ENCODE peak calls at places on chromosomes 4 and X, in five cellular contexts. I is SW 1271; T is omental fat pad; A is stimulated activated CD8-positive, alpha-beta memory T cell treated with anti-CD3 and anti-CD28 coated beads, Interleukin-4, amount 100 ng/mL, for 24 hours; J is astrocyte of the spinal cord. K is an unnamed sample.

GRCh38 chrX:132023896-132024386 is 839 bp downstream of the STK26 start:
- DNase-seq in T (no peak), I (no peak), A (peak), J (no peak), K (no peak)

GRCh38 chr4:112515278-112516075 is 503 bp downstream of the NEUROG2 start:
- DNase-seq in T (no peak), J (no peak), I (peak), A (no peak), K (no peak)

GRCh38 chr4:83569967-83570366 is 34.1 kb downstream of the GPAT3 start:
- DNase-seq in A (no peak), I (no peak), J (no peak), T (no peak), K (no peak)

GRCh38 chr4:173333658-173334084 is 487 bp downstream of the HMGB2 start:
- DNase-seq in T (no peak), I (no peak), J (peak), A (peak), K (peak)

GRCh38 chrX:154348646-154349358 is 25.6 kb downstream of the FLNA start:
- DNase-seq in A (no peak), J (no peak), T (no peak), I (no peak), K (no peak)

GRCh38 chrX:40174594-40175415 is 77.0 kb upstream of the BCOR start:
- DNase-seq in J (peak), I (peak), T (no peak), A (no peak), K (no peak)

GRCh38 chrX:36957425-36958328 is 50.5 kb upstream of the FAM47C start:
- DNase-seq in T (no peak), I (no peak), J (no peak), A (no peak), K (no peak)

GRCh38 chr4:102633100-102633499 is 127.7 kb downstream of the MANBA start:
- DNase-seq in A (no peak), J (no peak), T (no peak), I (no peak), K (no peak)

GRCh38 chr4:107930821-107931774 is at the start of gene CYP2U1:
- DNase-seq in J (peak), I (peak), A (peak), T (no peak), K (peak)

GRCh38 chrX:13007519-13008188 is 32.7 kb downstream of the TMSB4X start:
- DNase-seq in A (no peak), T (no peak), J (peak), I (no peak), K (no peak)

GRCh38 chrX:106726485-106727437 is at the start of gene RNF128:
- DNase-seq in A (no peak), T (no peak), J (peak), I (no peak), K (no peak)

GRCh38 chr4:179583221-179583620 is 2141.0 kb upstream of the AGA start:
- DNase-seq in T (no peak), A (no peak), I (no peak), J (no peak), K (no peak)

GRCh38 chr4:37977471-37978452 is 17.6 kb downstream of the PTTG2 start:
- DNase-seq in I (peak), T (no peak), J (peak), A (peak), K (peak)

GRCh38 chrX:43836435-43837184 is 45.6 kb downstream of the MAOB start:
- DNase-seq in I (peak), A (no peak), J (peak), T (no peak), K (peak)

GRCh38 chrX:50721771-50722521 is 92.0 kb downstream of the SHROOM4 start:
- DNase-seq in I (no peak), A (no peak), T (no peak), J (no peak), K (no peak)